ENCODE peak calls at places on chromosomes 4 and X, in nine cellular contexts. M is iris pigment epithelial cell; X is sigmoid colon; T is activated naive CD4-positive, alpha-beta T cell; Q is T47D; E is Karpas-422; O is activated CD4-positive, alpha-beta T cell treated with anti-CD3 and anti-CD28 coated beads, Interleukin-2, amount 50 U/mL, for 1 hour; H is GM06990; C is fibroblast of the conjunctiva. Y is an unnamed sample.

GRCh38 chr4:185535818-185536729 is 767 bp upstream of the PDLIM3 start:
- DNase-seq in M (peak), X (peak), T (no peak), Q (no peak), E (no peak), O (no peak), H (no peak), C (no peak), Y (no peak)

GRCh38 chr4:72094054-72094780 is 62.4 kb downstream of the NPFFR2 start:
- DNase-seq in M (no peak), X (no peak), T (no peak), Q (no peak), E (no peak), O (no peak), H (no peak), C (no peak), Y (no peak)

GRCh38 chr4:169254546-169254983 is 16.2 kb downstream of the SH3RF1 start:
- DNase-seq in M (peak), X (no peak), T (no peak), Q (no peak), E (no peak), O (no peak), H (no peak), C (peak), Y (peak)

GRCh38 chr4:71775449-71775848 is 8.4 kb downstream of the GC start:
- DNase-seq in M (no peak), X (no peak), T (no peak), Q (no peak), E (no peak), O (no peak), H (no peak), C (no peak), Y (no peak)

GRCh38 chr4:79764118-79764517 is 308.9 kb downstream of the ANTXR2 start:
- DNase-seq in M (no peak), X (no peak), T (no peak), Q (no peak), E (no peak), O (no peak), H (no peak), C (no peak), Y (no peak)

GRCh38 chr4:145545538-145546224 is 64.0 kb downstream of the SMAD1 start:
- DNase-seq in M (peak), X (no peak), T (no peak), Q (no peak), E (no peak), O (no peak), H (no peak), C (peak), Y (peak)

GRCh38 chrX:106899841-106900240 is 3.3 kb downstream of the RIPPLY1 start:
- DNase-seq in M (no peak), X (no peak), T (no peak), Q (no peak), E (no peak), O (no peak), H (no peak), C (no peak), Y (no peak)

GRCh38 chr4:147430111-147430510 is 50.8 kb upstream of the EDNRA start:
- DNase-seq in M (peak), X (no peak), T (no peak), Q (no peak), E (no peak), O (no peak), H (no peak), C (no peak), Y (no peak)

GRCh38 chr4:150853882-150854281 is 161.2 kb downstream of the LRBA start:
- DNase-seq in M (no peak), X (no peak), T (no peak), Q (no peak), E (no peak), O (no peak), H (no peak), C (no peak), Y (no peak)

GRCh38 chr4:139108567-139109128 is 68.4 kb downstream of the ELF2 start:
- DNase-seq in M (no peak), X (no peak), T (no peak), Q (no peak), E (no peak), O (no peak), H (no peak), C (no peak), Y (no peak)

GRCh38 chr4:148926861-148927260 is 484.6 kb upstream of the NR3C2 start:
- DNase-seq in M (peak), X (no peak), T (no peak), Q (no peak), E (no peak), O (no peak), H (no peak), C (no peak), Y (no peak)

GRCh38 chr4:83392562-83392961 is 57.9 kb upstream of the HPSE start:
- DNase-seq in M (no peak), X (no peak), T (no peak), Q (no peak), E (no peak), O (no peak), H (no peak), C (no peak), Y (no peak)

GRCh38 chr4:6499241-6499605 is 26.8 kb upstream of the PPP2R2C start:
- DNase-seq in M (no peak), X (no peak), T (no peak), Q (no peak), E (no peak), O (no peak), H (no peak), C (no peak), Y (no peak)

Y was measured in LoVo.